ENCODE peak calls at places on chromosomes 3 and 15, in four cellular contexts. M is K562, Y is stomach, X is H1. D is an unnamed sample.

GRCh38 chr15:75059607-75060006 is 36.2 kb downstream of the PPCDC start:
- DNase-seq in M (no peak), Y (no peak), X (no peak), D (no peak)

GRCh38 chr15:68195336-68196112 is 9.6 kb downstream of the CALML4 start:
- DNase-seq in M (no peak), Y (no peak), X (no peak), D (no peak)

GRCh38 chr15:85030301-85031049 is 48.8 kb downstream of the PDE8A start:
- DNase-seq in M (no peak), Y (no peak), X (no peak), D (no peak)

GRCh38 chr3:148214695-148215094 is 483.0 kb upstream of the AGTR1 start:
- DNase-seq in M (no peak), Y (no peak), X (no peak), D (no peak)

GRCh38 chr3:110296885-110297284 is 774.7 kb upstream of the NECTIN3 start:
- DNase-seq in M (no peak), Y (no peak), X (no peak), D (no peak)

GRCh38 chr3:168117853-168118313 is 22.2 kb upstream of the GOLIM4 start:
- DNase-seq in M (peak), Y (no peak), X (no peak), D (no peak)

GRCh38 chr3:148066787-148067186 is 630.9 kb upstream of the AGTR1 start:
- DNase-seq in M (no peak), Y (no peak), X (no peak), D (no peak)

GRCh38 chr15:80709542-80709941 is 14.4 kb downstream of the ABHD17C start:
- DNase-seq in M (no peak), Y (peak), X (no peak), D (no peak)

GRCh38 chr15:59260090-59260489 is 53.4 kb downstream of the LDHAL6B start:
- DNase-seq in M (no peak), Y (no peak), X (no peak), D (no peak)

GRCh38 chr3:5123937-5124336 is 1.8 kb downstream of the ARL8B start:
- DNase-seq in M (no peak), Y (no peak), X (no peak), D (peak)

GRCh38 chr3:5122741-5123706 is 932 bp downstream of the ARL8B start:
- DNase-seq in M (peak), Y (peak), X (peak), D (peak)

GRCh38 chr3:5122030-5122740 is at the start of gene ARL8B:
- DNase-seq in M (peak), Y (peak), X (peak), D (peak)

GRCh38 chr3:5128861-5129260 is 6.8 kb downstream of the ARL8B start:
- DNase-seq in M (no peak), Y (no peak), X (no peak), D (no peak)

GRCh38 chr3:5126586-5126985 is 4.5 kb downstream of the ARL8B start:
- DNase-seq in M (no peak), Y (no peak), X (no peak), D (no peak)
- TF ChIP-seq POLR2A in M (no peak), Y (no peak), X (no peak), D (no peak)

GRCh38 chr3:45140392-45140791 is 5.8 kb downstream of the CDCP1 start:
- DNase-seq in M (no peak), Y (no peak), X (no peak), D (no peak)

GRCh38 chr3:45134758-45135521 is 11.2 kb downstream of the CDCP1 start:
- DNase-seq in M (no peak), Y (no peak), X (no peak), D (no peak)

GRCh38 chr3:45139372-45139894 is 6.7 kb downstream of the CDCP1 start:
- DNase-seq in M (no peak), Y (no peak), X (no peak), D (no peak)

GRCh38 chr3:45135959-45136358 is 10.2 kb downstream of the CDCP1 start:
- DNase-seq in M (peak), Y (no peak), X (no peak), D (no peak)

GRCh38 chr3:45137656-45138181 is 8.5 kb downstream of the CDCP1 start:
- DNase-seq in M (peak), Y (no peak), X (no peak), D (no peak)
- TF ChIP-seq POLR2AphosphoS5 in M (peak), Y (no peak), X (no peak), D (no peak)

GRCh38 chr3:50242371-50242770 is 6.4 kb downstream of the GNAI2 start:
- DNase-seq in M (no peak), Y (no peak), X (no peak), D (no peak)

GRCh38 chr3:50245251-50245745 is 9.3 kb downstream of the GNAI2 start:
- DNase-seq in M (no peak), Y (no peak), X (peak), D (no peak)

GRCh38 chr3:50241163-50241562 is 5.2 kb downstream of the GNAI2 start:
- DNase-seq in M (no peak), Y (no peak), X (peak), D (no peak)

GRCh38 chr3:50243552-50243895 is 7.5 kb downstream of the GNAI2 start:
- DNase-seq in M (no peak), Y (no peak), X (no peak), D (no peak)

GRCh38 chr3:50242778-50243551 is 7.0 kb downstream of the GNAI2 start:
- DNase-seq in M (no peak), Y (peak), X (no peak), D (peak)
- TF ChIP-seq EP300 in M (no peak), Y (no peak), X (no peak), D (no peak)

GRCh38 chr3:196528639-196529233 is 13.6 kb upstream of the SMCO1 start:
- DNase-seq in M (peak), Y (peak), X (peak), D (peak)
- TF ChIP-seq POLR2A in M (peak), Y (no peak), X (peak), D (no peak)

DNA sequence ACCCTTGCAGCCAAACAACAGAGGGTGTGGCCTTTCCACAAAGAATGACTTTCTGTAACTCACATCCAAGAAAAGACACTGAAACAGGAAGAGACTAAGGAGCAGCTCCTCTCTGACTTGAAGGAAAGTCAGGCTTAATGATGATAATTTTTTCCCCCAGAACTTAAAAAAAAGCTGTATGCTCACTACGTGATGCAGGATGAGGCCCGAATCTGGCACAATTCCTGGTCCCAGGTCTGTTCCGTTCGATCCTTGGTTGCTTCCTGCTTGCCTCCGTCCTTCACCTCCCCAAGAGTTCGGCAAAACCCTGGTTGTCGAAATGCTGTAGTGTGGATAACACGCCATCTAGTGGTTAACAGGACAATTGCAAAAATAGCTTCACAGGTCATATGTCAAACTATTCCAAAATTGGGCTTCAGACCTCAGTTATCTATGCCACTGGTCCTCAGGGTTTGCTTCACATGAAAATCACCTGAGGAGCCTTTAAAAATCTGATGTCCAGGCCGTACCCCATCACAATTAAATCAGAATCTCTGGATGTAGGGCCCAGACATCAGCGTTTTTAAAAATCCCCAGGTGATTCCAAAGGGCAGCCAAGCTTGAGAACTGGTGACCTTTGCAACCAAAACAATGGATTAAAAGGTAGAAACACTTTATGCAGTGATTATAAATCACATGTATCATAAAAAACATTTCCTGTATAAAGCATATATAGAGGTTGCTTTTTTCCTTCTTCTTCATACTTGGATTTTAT is 28.1 kb upstream of the SYNM start:
- DNase-seq in M (peak), Y (peak), X (no peak), D (peak)
- TF ChIP-seq POLR2AphosphoS5 in M (no peak), Y (no peak), X (no peak), D (no peak)